ENCODE peak calls at places on chromosomes 7 and 10, in nine cellular contexts. C, J, E, X, Q, K, O, R and U are unnamed samples.

GRCh38 chr7:7761974-7762769 is 43.8 kb upstream of the RPA3 start:
- DNase-seq in C (no peak), X (no peak), R (no peak), J (no peak), E (no peak), K (no peak), O (no peak), Q (no peak), U (no peak)

GRCh38 chr10:19832624-19833507 is 16.6 kb downstream of the PLXDC2 start:
- DNase-seq in J (no peak), K (no peak), O (peak; percentile 46), Q (no peak), C (no peak), E (no peak), X (no peak), R (peak; percentile 21), U (no peak)

GRCh38 chr10:42948040-42948439 is 128.8 kb upstream of the RET start:
- DNase-seq in K (no peak), E (no peak), O (no peak), Q (no peak), X (no peak), R (no peak), J (no peak), C (no peak), U (no peak)

GRCh38 chr10:98270026-98270740 is 2.2 kb upstream of the LOXL4 start:
- DNase-seq in R (no peak), E (no peak), J (no peak), Q (no peak), K (no peak), C (no peak), O (no peak), X (no peak), U (no peak)

GRCh38 chr10:77282163-77282562 is 355.4 kb downstream of the KCNMA1 start:
- DNase-seq in O (no peak), J (no peak), C (no peak), Q (no peak), E (no peak), X (no peak), R (no peak), K (no peak), U (no peak)

GRCh38 chr7:353746-354325 is 63.9 kb downstream of the FOXL3 start:
- DNase-seq in X (no peak), Q (no peak), O (no peak), C (no peak), R (no peak), E (no peak), K (no peak), J (no peak), U (no peak)

GRCh38 chr10:84012831-84013458 is 126.4 kb upstream of the GHITM start:
- DNase-seq in K (no peak), C (no peak), J (no peak), X (no peak), O (no peak), R (no peak), E (no peak), Q (no peak), U (no peak)

GRCh38 chr10:37831495-37832333 is 25.7 kb downstream of the ZNF248 start:
- DNase-seq in Q (no peak), J (no peak), C (no peak), X (no peak), R (no peak), K (no peak), E (no peak), O (no peak), U (no peak)

GRCh38 chr7:2154121-2154520 is 78.6 kb downstream of the MAD1L1 start:
- DNase-seq in X (no peak), K (no peak), Q (no peak), J (no peak), C (no peak), E (no peak), R (no peak), O (no peak), U (no peak)
- TF ChIP-seq CTCF in X (no peak), K (no peak), Q (no peak), J (no peak), C (no peak), E (no peak), R (no peak), O (peak; percentile 30), U (no peak)

DNA sequence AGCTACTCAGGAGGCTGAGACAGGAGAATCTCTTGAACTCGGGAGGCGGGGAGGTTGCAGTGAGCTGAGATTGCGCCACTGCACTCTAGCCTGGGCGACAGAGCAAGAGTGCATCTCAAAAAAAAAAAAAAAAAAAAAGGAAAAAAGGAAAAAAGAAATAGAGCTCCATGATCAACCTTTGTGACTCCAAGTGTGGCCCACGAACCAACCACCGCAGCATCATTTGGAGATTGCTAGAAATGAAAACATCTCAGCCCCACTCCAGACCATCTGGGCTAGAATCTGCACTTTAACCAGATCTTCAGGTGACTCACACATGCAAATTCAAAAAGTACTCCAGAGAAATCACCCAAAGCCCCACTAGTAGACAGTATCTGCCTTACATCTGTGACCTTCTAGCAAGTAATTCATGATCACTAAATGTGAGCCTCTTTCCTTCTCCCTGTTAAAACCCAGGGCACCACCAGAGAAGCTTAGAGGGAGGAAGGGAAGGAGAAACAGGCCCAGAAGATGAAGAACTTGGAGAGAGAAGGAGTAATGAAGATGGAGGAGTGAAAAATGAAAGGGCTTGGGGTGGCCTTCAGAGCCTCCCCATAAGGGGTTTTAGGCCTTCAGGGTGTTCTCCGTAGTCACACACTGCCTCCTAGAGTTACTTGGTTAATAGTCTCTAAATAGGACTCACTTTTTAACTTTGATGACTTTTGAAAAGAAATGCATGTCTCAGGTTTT is 94.1 kb downstream of the SLC37A3 start:
- DNase-seq in K (no peak), X (no peak), J (peak; percentile 16), O (no peak), R (no peak), Q (no peak), C (no peak), E (no peak), U (no peak)
- TF ChIP-seq CTCF in K (peak; percentile 12), X (no peak), J (peak; percentile 66), O (peak; percentile 57), R (no peak), Q (peak; percentile 47), C (no peak), E (no peak), U (no peak)

GRCh38 chr10:58963101-58963534 is 213.3 kb upstream of the PHYHIPL start:
- DNase-seq in J (no peak), R (peak; percentile 67), Q (no peak), E (no peak), O (peak; percentile 59), X (no peak), C (no peak), K (no peak), U (no peak)
- TF ChIP-seq CTCF in J (no peak), R (peak; percentile 41), Q (peak; percentile 50), E (no peak), O (peak; percentile 81), X (no peak), C (no peak), K (no peak), U (peak; percentile 49)

GRCh38 chr7:56033671-56034432 is 17.4 kb downstream of the PSPH start:
- DNase-seq in R (peak; percentile 92), Q (peak; percentile 70), E (peak; percentile 73), C (no peak), X (peak; percentile 81), K (no peak), J (peak; percentile 77), O (peak; percentile 93), U (peak; percentile 64)
- TF ChIP-seq CTCF in R (no peak), Q (peak; percentile 53), E (no peak), C (no peak), X (no peak), K (peak; percentile 43), J (peak; percentile 37), O (peak; percentile 46), U (peak; percentile 55)